ENCODE peak calls at places on chromosomes 5 and 9, in five cellular contexts. H is CD8-positive, alpha-beta memory T cell; R is BJ; G is NCI-H748 treated with DMSO at 0.1 percent for 48 hours; A is MCF 10A. Q is an unnamed sample.

GRCh38 chr5:111582962-111583669 is 70.8 kb upstream of the STARD4 start:
- DNase-seq in A (peak), G (no peak), H (no peak), R (peak), Q (peak)

GRCh38 chr9:130846487-130847305 is 11.6 kb downstream of the ABL1 start:
- DNase-seq in R (no peak), A (peak), G (no peak), H (no peak), Q (peak)

GRCh38 chr5:170070556-170071412 is 34.9 kb upstream of the FOXI1 start:
- DNase-seq in H (no peak), G (no peak), A (peak), R (no peak), Q (no peak)

GRCh38 chr9:72524820-72525539 is 3.6 kb downstream of the TMC1 start:
- DNase-seq in R (peak), A (peak), H (no peak), G (no peak), Q (peak)

GRCh38 chr5:150398432-150399157 is 14.1 kb downstream of the CD74 start:
- DNase-seq in H (peak), R (no peak), A (no peak), G (no peak), Q (no peak)

GRCh38 chr5:160269017-160269416 is 39.7 kb downstream of the FABP6 start:
- DNase-seq in G (no peak), A (peak), H (no peak), R (peak), Q (peak)

GRCh38 chr9:124347968-124348358 is 67.3 kb downstream of the PSMB7 start:
- DNase-seq in R (no peak), H (no peak), A (no peak), G (no peak), Q (no peak)

GRCh38 chr9:33438926-33439511 is 8.4 kb downstream of the AQP3 start:
- DNase-seq in A (no peak), G (no peak), R (no peak), H (no peak), Q (no peak)